ENCODE peak calls at places on chromosomes 13 and 19, in nine cellular contexts. D is CD8-positive, alpha-beta T cell; V is dorsolateral prefrontal cortex; S is OCI-LY7; I is astrocyte; H is adrenal gland; P is tibial artery; J is right atrium auricular region; E is SK-N-MC. R is an unnamed sample.

GRCh38 chr13:109368230-109368629 is 418.2 kb downstream of the IRS2 start:
- DNase-seq in D (no peak), V (no peak), S (no peak), I (no peak), H (no peak), P (no peak), J (no peak), E (no peak), R (no peak)

GRCh38 chr19:39820696-39821095 is 13.3 kb downstream of the DYRK1B start:
- DNase-seq in D (no peak), V (no peak), S (no peak), I (no peak), H (no peak), P (no peak), J (no peak), E (no peak), R (no peak)

GRCh38 chr19:54937926-54938325 is 9.4 kb downstream of the NLRP7 start:
- DNase-seq in D (no peak), V (no peak), S (peak; percentile 84), I (no peak), H (no peak), P (no peak), J (no peak), E (no peak), R (no peak)

GRCh38 chr13:105165449-105166125 is 1369.9 kb downstream of the EFNB2 start:
- DNase-seq in D (no peak), V (no peak), S (no peak), I (no peak), H (no peak), P (no peak), J (no peak), E (no peak), R (no peak)

GRCh38 chr19:45114116-45114515 is 21.1 kb downstream of the PPP1R37 start:
- DNase-seq in D (no peak), V (no peak), S (peak; percentile 24), I (no peak), H (no peak), P (no peak), J (no peak), E (no peak), R (no peak)

GRCh38 chr13:95540848-95541247 is 11.7 kb upstream of the CLDN10 start:
- DNase-seq in D (no peak), V (peak; percentile 74), S (no peak), I (no peak), H (no peak), P (no peak), J (no peak), E (no peak), R (peak; percentile 18)

GRCh38 chr19:634975-635652 is 1.8 kb upstream of the POLRMT start:
- DNase-seq in D (no peak), V (no peak), S (no peak), I (no peak), H (no peak), P (no peak), J (no peak), E (no peak), R (no peak)

GRCh38 chr19:53824134-53824611 is at the start of gene NLRP12:
- DNase-seq in D (no peak), V (no peak), S (no peak), I (no peak), H (peak; percentile 41), P (peak; percentile 58), J (no peak), E (no peak), R (no peak)

GRCh38 chr19:16078311-16078758 is 2.0 kb downstream of the TPM4 start:
- DNase-seq in D (no peak), V (no peak), S (peak; percentile 54), I (peak; percentile 59), H (no peak), P (peak; percentile 55), J (no peak), E (peak; percentile 34), R (no peak)

GRCh38 chr13:94243551-94243950 is 235.9 kb downstream of the DCT start:
- DNase-seq in D (no peak), V (no peak), S (no peak), I (peak; percentile 33), H (no peak), P (no peak), J (no peak), E (no peak), R (no peak)

GRCh38 chr13:94176576-94176975 is 302.9 kb downstream of the DCT start:
- DNase-seq in D (no peak), V (no peak), S (no peak), I (no peak), H (no peak), P (no peak), J (no peak), E (no peak), R (no peak)

GRCh38 chr13:73803997-73804396 is 330.2 kb downstream of the KLF12 start:
- DNase-seq in D (no peak), V (no peak), S (no peak), I (peak; percentile 58), H (no peak), P (no peak), J (no peak), E (no peak), R (no peak)

GRCh38 chr19:52542984-52543664 is 15.7 kb downstream of the ZNF808 start:
- DNase-seq in D (peak; percentile 22), V (no peak), S (no peak), I (no peak), H (no peak), P (no peak), J (no peak), E (no peak), R (no peak)

DNA sequence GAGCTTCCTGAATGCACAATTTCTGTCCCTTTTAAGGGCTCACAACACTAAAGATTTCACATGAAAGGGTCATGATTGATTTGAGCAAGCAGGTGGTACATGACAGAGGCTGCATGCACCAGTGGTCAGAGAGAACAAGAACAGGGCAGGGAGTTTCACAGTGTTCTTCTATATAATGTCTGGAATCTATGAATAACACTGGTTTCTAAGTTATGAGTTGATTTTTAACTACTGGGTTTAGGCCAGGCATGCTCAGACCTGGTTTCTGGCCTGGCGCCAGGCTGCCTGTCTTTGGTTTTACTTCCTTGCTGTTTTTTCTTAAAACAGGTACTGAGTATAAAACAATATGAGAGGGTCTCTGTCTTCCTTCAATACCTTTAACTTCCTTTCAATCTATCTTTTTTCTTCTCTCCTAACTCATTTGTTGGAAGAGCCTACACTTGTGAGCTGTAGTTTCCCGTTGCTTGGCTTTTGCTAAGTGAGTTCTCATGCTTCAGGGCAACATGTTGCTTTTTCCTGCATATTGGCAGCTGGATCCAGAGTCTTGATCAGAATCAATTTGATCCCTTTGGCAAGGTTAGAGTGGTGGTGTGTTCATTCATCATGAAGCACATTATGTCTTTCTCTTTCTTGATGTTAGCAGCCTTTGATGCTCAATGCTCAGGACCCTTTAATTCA is 38.5 kb upstream of the FGF14 start:
- DNase-seq in D (no peak), V (no peak), S (peak; percentile 51), I (no peak), H (no peak), P (no peak), J (no peak), E (no peak), R (no peak)
- H3K27ac ChIP-seq in D (no peak overlapping the region), V (no peak overlapping the region), S (peak overlapping the region; percentile 84), I (no peak overlapping the region), H (no peak overlapping the region), P (no peak overlapping the region), J (no peak overlapping the region), E (no peak overlapping the region), R (no peak overlapping the region)

DNA sequence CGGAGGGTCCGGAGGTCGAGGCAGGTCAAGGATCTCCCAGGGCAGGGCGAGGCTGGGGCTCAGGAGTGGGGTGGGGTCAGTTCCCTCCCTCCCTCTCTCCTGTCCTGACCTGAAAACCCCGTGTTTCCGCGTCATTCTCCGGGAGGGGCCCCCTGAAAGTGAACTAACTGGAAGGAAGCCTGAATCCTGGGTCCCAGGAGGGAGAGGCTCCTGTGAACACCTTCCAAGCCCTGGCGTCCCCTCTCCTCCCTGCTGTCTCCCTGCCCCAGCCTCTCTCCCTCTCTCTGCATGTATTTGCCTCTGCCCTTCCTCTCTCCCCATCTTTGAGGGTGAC is 741 bp upstream of the CADM4 start:
- DNase-seq in D (no peak), V (no peak), S (no peak), I (no peak), H (no peak), P (no peak), J (no peak), E (no peak), R (no peak)
- H3K27ac ChIP-seq in D (no peak overlapping the region), V (peak overlapping the region; percentile 77), S (no peak overlapping the region), I (no peak overlapping the region), H (no peak overlapping the region), P (no peak overlapping the region), J (no peak overlapping the region), E (no peak overlapping the region), R (peak overlapping the region; percentile 89)

GRCh38 chr19:38234615-38235014 is 10.6 kb upstream of the DPF1 start:
- DNase-seq in D (no peak), V (no peak), S (no peak), I (no peak), H (no peak), P (no peak), J (no peak), E (no peak), R (no peak)

GRCh38 chr19:38231918-38232317 is 7.9 kb upstream of the DPF1 start:
- DNase-seq in D (no peak), V (no peak), S (no peak), I (no peak), H (no peak), P (no peak), J (no peak), E (no peak), R (no peak)

GRCh38 chr19:38228491-38229439 is 4.7 kb upstream of the DPF1 start:
- DNase-seq in D (no peak), V (no peak), S (no peak), I (no peak), H (no peak), P (no peak), J (no peak), E (no peak), R (no peak)

GRCh38 chr19:38229585-38230073 is 5.6 kb upstream of the DPF1 start:
- DNase-seq in D (peak; percentile 60), V (peak; percentile 92), S (peak; percentile 96), I (peak; percentile 68), H (peak; percentile 49), P (no peak), J (no peak), E (no peak), R (peak; percentile 78)

DNA sequence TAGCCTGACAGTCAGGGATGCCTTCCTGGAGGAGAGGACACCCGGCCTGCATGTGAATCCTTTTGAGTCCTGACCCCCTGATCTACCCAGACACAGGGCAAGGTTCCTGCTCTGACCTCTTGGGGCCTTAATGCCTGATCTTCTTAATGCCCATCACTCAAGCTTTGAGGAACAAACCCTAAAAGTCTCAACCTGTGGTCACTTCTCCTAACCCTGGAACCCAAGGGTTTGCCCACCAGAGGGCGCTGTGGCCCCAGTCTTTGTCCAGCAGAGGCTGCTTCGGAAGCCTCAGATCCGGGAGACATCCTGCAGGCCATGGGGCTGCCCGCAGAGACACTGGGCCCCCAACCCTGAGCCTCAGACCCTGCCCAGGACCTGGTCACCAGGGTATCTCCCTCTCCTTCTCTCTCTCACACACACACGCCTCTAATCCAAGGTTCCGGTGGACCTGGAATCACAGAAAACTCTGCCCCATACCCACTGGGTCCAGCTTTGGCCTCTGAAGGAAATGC is 9.8 kb upstream of the DPF1 start:
- DNase-seq in D (peak; percentile 80), V (peak; percentile 87), S (peak; percentile 80), I (no peak), H (peak; percentile 62), P (peak; percentile 80), J (peak; percentile 76), E (no peak), R (no peak)
- H3K27ac ChIP-seq in D (no peak overlapping the region), V (no peak overlapping the region), S (no peak overlapping the region), I (no peak overlapping the region), H (no peak overlapping the region), P (no peak overlapping the region), J (no peak overlapping the region), E (no peak overlapping the region), R (no peak overlapping the region)

GRCh38 chr13:113537205-113537604 is 46.7 kb upstream of the DCUN1D2 start:
- DNase-seq in D (no peak), V (no peak), S (no peak), I (no peak), H (no peak), P (no peak), J (no peak), E (no peak), R (no peak)
- H3K27ac ChIP-seq in D (no peak overlapping the region), V (no peak overlapping the region), S (no peak overlapping the region), I (no peak overlapping the region), H (no peak overlapping the region), P (no peak overlapping the region), J (no peak overlapping the region), E (no peak overlapping the region), R (no peak overlapping the region)

R was measured in caudate nucleus.